ENCODE peak calls at places on chromosomes 11 and 22, in five cellular contexts. S is dorsolateral prefrontal cortex, W is neural progenitor cell, N is astrocyte of the spinal cord, K is GM12865. I is an unnamed sample.

GRCh38 chr22:45602824-45603301 is 68.8 kb upstream of the ATXN10 start:
- DNase-seq in S (no peak), W (peak), N (no peak), K (peak), I (no peak)

GRCh38 chr22:37230673-37231405 is 13.2 kb downstream of the RAC2 start:
- DNase-seq in S (no peak), W (no peak), N (no peak), K (peak), I (no peak)

GRCh38 chr11:46117842-46118241 is 3.4 kb downstream of the PHF21A start:
- DNase-seq in S (no peak), W (no peak), N (no peak), K (peak), I (no peak)

GRCh38 chr22:49590851-49591445 is 236.7 kb downstream of the BRD1 start:
- DNase-seq in S (peak), W (no peak), N (no peak), K (no peak), I (no peak)

GRCh38 chr11:118912742-118913410 is 12.8 kb downstream of the BCL9L start:
- DNase-seq in S (no peak), W (no peak), N (no peak), K (peak), I (peak)

GRCh38 chr11:102604875-102605274 is 20.3 kb downstream of the MMP20 start:
- DNase-seq in S (no peak), W (no peak), N (no peak), K (no peak), I (peak)

GRCh38 chr11:62472063-62472884 is 53.4 kb downstream of the SCGB1A1 start:
- DNase-seq in S (no peak), W (no peak), N (peak), K (no peak), I (peak)

GRCh38 chr22:37544955-37545702 is 15.2 kb upstream of the CDC42EP1 start:
- DNase-seq in S (peak), W (peak), N (peak), K (peak), I (peak)

GRCh38 chr11:76656571-76657081 is 13.9 kb downstream of the LRRC32 start:
- DNase-seq in S (peak), W (no peak), N (no peak), K (no peak), I (no peak)

GRCh38 chr11:66336234-66337102 is at the start of gene RIN1:
- DNase-seq in S (peak), W (peak), N (peak), K (peak), I (peak)

GRCh38 chr22:44369241-44369652 is 56.5 kb upstream of the SHISAL1 start:
- DNase-seq in S (no peak), W (peak), N (no peak), K (no peak), I (no peak)

GRCh38 chr11:111097191-111097590 is 148.3 kb upstream of the POU2AF2 start:
- DNase-seq in S (no peak), W (peak), N (peak), K (no peak), I (peak)

GRCh38 chr11:128891410-128891861 is 280 bp downstream of the KCNJ5 start:
- DNase-seq in S (no peak), W (no peak), N (no peak), K (no peak), I (no peak)

GRCh38 chr11:11842426-11843008 is 745 bp downstream of the USP47 start:
- DNase-seq in S (peak), W (peak), N (peak), K (peak), I (peak)

GRCh38 chr22:41360126-41360525 is 21.6 kb upstream of the TEF start:
- DNase-seq in S (no peak), W (peak), N (no peak), K (no peak), I (no peak)
- H3K4me3 ChIP-seq in S (no peak), W (no peak), N (no peak), K (no peak), I (no peak)

GRCh38 chr11:71062199-71062598 is 190.2 kb downstream of the SHANK2 start:
- DNase-seq in S (no peak), W (no peak), N (no peak), K (no peak), I (no peak)
- TF ChIP-seq CTCF in S (no peak), W (no peak), N (no peak), K (no peak), I (no peak)

GRCh38 chr11:93895106-93895862 is 44.9 kb upstream of the VSTM5 start:
- DNase-seq in S (no peak), W (peak), N (peak), K (peak), I (peak)
- H3K4me3 ChIP-seq in S (no peak), W (no peak), N (no peak), K (no peak), I (no peak)

DNA sequence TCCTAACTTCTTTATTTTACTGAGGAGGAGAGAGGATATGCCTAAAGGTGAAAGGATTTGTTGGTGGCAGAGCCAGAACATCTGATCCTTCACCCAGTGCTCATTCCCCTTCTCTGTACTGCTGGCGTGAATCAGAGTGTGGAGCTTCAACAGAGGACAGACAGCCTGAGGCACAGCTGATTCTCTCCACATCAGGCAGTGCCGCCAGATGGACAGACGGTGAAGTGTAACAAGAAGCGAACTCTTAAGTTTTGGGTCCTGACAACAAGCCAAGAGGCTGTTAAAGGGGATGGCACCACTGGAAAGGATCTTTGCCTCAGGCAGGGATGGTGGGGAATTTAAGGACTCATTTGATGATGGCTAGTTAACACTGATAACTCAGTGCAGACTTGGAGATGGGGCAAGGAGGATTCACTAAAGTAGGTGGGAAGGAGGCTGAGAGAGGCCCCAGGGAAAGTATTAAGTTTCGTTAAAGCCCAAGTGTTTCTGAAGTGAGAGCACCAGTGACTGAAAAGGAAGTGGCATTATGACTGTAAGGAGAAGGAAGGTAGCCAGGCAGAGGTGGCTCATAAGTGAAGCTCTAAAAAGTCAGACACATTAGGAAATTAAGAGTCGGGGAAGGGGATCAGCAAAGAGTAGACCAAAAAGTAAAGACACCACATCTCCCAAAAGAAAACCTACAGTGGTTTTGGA is 81.3 kb downstream of the CLPB start:
- DNase-seq in S (peak), W (peak), N (peak), K (peak), I (peak)
- TF ChIP-seq CTCF in S (peak), W (peak), N (peak), K (peak), I (peak)

GRCh38 chr11:47187723-47188122 is 1.5 kb upstream of the PACSIN3 start:
- DNase-seq in S (no peak), W (no peak), N (no peak), K (no peak), I (no peak)
- H3K4me3 ChIP-seq in S (peak), W (peak), N (peak), K (no peak), I (peak)

DNA sequence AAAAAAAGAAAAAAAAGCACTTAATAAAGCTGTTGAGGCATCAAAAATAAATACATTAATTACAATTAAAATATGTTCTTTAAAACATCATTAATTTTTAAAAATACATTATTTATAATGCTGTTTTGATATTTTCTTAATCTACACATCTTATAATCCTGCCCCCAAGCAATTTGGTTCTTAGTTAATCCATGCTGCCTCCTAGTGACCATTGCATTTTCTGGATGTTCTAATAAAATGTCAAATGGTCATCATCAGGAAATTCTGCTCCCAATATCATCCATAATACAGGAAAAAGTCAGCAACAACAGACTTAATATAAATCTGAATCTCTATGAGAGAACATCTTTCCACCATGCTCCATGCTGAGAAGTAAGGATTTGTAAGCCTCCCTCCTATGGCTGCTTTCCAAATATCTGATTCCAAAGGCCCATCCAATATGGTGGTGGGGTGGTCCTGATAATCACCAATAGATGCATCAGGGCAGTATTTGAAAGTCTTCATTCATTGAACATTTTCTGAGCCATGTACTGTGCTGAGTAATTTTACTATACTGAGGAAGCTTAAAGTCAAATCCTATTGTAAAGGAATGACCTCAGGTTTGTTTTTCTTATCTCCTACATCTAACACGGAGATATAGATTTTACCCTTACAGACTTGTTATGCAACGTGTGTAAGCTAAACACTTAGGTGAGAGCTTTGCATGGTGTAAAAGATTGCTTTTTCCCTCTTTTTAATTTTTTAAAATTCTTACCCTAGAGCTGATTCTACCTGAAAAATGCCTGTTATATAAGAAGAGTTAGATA is 124.7 kb upstream of the BMAL1 start:
- DNase-seq in S (no peak), W (peak), N (peak), K (peak), I (peak)
- TF ChIP-seq CTCF in S (peak), W (peak), N (peak), K (peak), I (peak)

GRCh38 chr11:843818-844692 is 1.4 kb downstream of the TSPAN4 start:
- DNase-seq in S (no peak), W (peak), N (peak), K (no peak), I (peak)
- H3K4me3 ChIP-seq in S (peak), W (peak), N (peak), K (peak), I (peak)

I was measured in bronchial epithelial cell.